ENCODE peak calls at places on chromosomes 7 and 10, in four cellular contexts. L, Z, B and T are unnamed samples.

GRCh38 chr10:70832236-70832635 is 16.5 kb downstream of the SGPL1 start:
- DNase-seq in Z (no peak), B (no peak), L (no peak), T (no peak)

GRCh38 chr10:8050561-8051108 is 3.9 kb upstream of the GATA3 start:
- DNase-seq in B (no peak), L (peak; percentile 32), Z (no peak), T (no peak)

GRCh38 chr7:157432957-157433576 is 96.3 kb downstream of the DNAJB6 start:
- DNase-seq in Z (no peak), B (peak; percentile 44), L (peak; percentile 36), T (peak; percentile 32)

GRCh38 chr10:58653139-58653538 is 140.5 kb downstream of the BICC1 start:
- DNase-seq in L (peak; percentile 49), B (no peak), Z (no peak), T (no peak)

GRCh38 chr7:32070406-32071360 is at the start of gene PDE1C:
- DNase-seq in B (no peak), L (no peak), Z (no peak), T (no peak)

GRCh38 chr7:65892169-65892568 is 19.3 kb downstream of the VKORC1L1 start:
- DNase-seq in L (no peak), Z (no peak), B (no peak), T (no peak)

GRCh38 chr10:78338717-78339116 is 305.1 kb downstream of the RPS24 start:
- DNase-seq in Z (no peak), B (no peak), L (no peak), T (peak; percentile 4)

GRCh38 chr10:12957081-12957480 is 44.4 kb downstream of the CCDC3 start:
- DNase-seq in L (no peak), Z (no peak), B (no peak), T (no peak)

GRCh38 chr10:65620404-65621048 is 1305.3 kb upstream of the LRRTM3 start:
- DNase-seq in Z (no peak), L (no peak), B (no peak), T (no peak)

GRCh38 chr10:23512355-23513058 is 73.6 kb downstream of the OTUD1 start:
- DNase-seq in L (peak; percentile 94), Z (no peak), B (peak; percentile 54), T (no peak)

GRCh38 chr10:90571876-90572275 is 286.0 kb downstream of the HTR7 start:
- DNase-seq in B (no peak), L (peak; percentile 56), Z (no peak), T (no peak)

GRCh38 chr7:29077181-29077580 is 69.2 kb downstream of the CPVL start:
- DNase-seq in L (no peak), B (no peak), Z (no peak), T (no peak)

GRCh38 chr10:99612167-99612831 is 7.9 kb downstream of the SLC25A28 start:
- DNase-seq in B (peak; percentile 33), L (peak; percentile 70), Z (no peak), T (peak; percentile 45)

GRCh38 chr10:49384268-49384953 is 11.5 kb downstream of the DRGX start:
- DNase-seq in Z (no peak), B (peak; percentile 8), L (no peak), T (no peak)

GRCh38 chr7:79692015-79692414 is 238.5 kb upstream of the MAGI2 start:
- DNase-seq in Z (no peak), L (peak; percentile 66), B (no peak), T (no peak)

GRCh38 chr7:95180-95862 is 97.0 kb upstream of the FAM20C start:
- DNase-seq in B (no peak), Z (no peak), L (no peak), T (no peak)

GRCh38 chr10:43059336-43059720 is 17.5 kb upstream of the RET start:
- DNase-seq in B (no peak), L (no peak), Z (no peak), T (no peak)

GRCh38 chr10:86960003-86960862 is 1.8 kb downstream of the SNCG start:
- DNase-seq in B (peak; percentile 73), L (peak; percentile 74), Z (peak; percentile 3), T (peak; percentile 44)

GRCh38 chr7:45985902-45986301 is 64.8 kb upstream of the IGFBP3 start:
- DNase-seq in B (no peak), Z (no peak), L (peak; percentile 46), T (no peak)

GRCh38 chr7:2523941-2524807 is 4.6 kb downstream of the LFNG start:
- DNase-seq in B (peak; percentile 94), Z (no peak), L (no peak), T (peak; percentile 97)

GRCh38 chr7:133081119-133081604 is 728 bp downstream of the CHCHD3 start:
- DNase-seq in Z (no peak), L (no peak), B (peak; percentile 30), T (peak; percentile 30)

GRCh38 chr7:121020243-121020642 is 31.7 kb downstream of the CPED1 start:
- DNase-seq in L (peak; percentile 78), Z (no peak), B (no peak), T (no peak)

GRCh38 chr7:33619264-33619663 is 286.1 kb upstream of the BMPER start:
- DNase-seq in L (no peak), Z (no peak), B (no peak), T (no peak)

GRCh38 chr10:36191009-36191408 is 548.9 kb upstream of the FZD8 start:
- DNase-seq in Z (no peak), L (no peak), B (no peak), T (no peak)

GRCh38 chr10:124564881-124565280 is 103.3 kb downstream of the LHPP start:
- DNase-seq in L (no peak), Z (no peak), B (no peak), T (no peak)

GRCh38 chr7:98242934-98243333 is 9.1 kb downstream of the TECPR1 start:
- DNase-seq in Z (no peak), B (no peak), L (no peak), T (no peak)

GRCh38 chr7:44078521-44078920 is 3.8 kb downstream of the POLM start:
- DNase-seq in Z (no peak), B (no peak), L (no peak), T (no peak)
- H3K4me1 ChIP-seq in Z (peaks cover 21% of the 10 kb centered on the region), B (peaks cover 10% of the 10 kb centered on the region), L (no peaks in the 10 kb centered on the region), T (peaks cover 16% of the 10 kb centered on the region)

GRCh38 chr7:13908667-13909382 is 80.6 kb downstream of the ETV1 start:
- DNase-seq in L (peak; percentile 12), Z (no peak), B (no peak), T (no peak)
- H3K27ac ChIP-seq in L (no peak overlapping the region), Z (no peak overlapping the region), B (no peak overlapping the region), T (no peak overlapping the region)

GRCh38 chr10:117216028-117216427 is 18.7 kb downstream of the KCNK18 start:
- DNase-seq in B (no peak), Z (no peak), L (no peak), T (no peak)

GRCh38 chr10:117217196-117217761 is 20.0 kb downstream of the KCNK18 start:
- DNase-seq in Z (no peak), L (no peak), B (no peak), T (peak; percentile 41)

GRCh38 chr10:117216611-117217195 is 19.4 kb downstream of the KCNK18 start:
- DNase-seq in L (peak; percentile 63), Z (no peak), B (peak; percentile 66), T (peak; percentile 66)

GRCh38 chr10:117214401-117214800 is 17.1 kb downstream of the KCNK18 start:
- DNase-seq in B (no peak), L (no peak), Z (no peak), T (no peak)

GRCh38 chr10:117215079-117215478 is 17.8 kb downstream of the KCNK18 start:
- DNase-seq in B (no peak), Z (no peak), L (no peak), T (no peak)
- H3K4me3 ChIP-seq in B (no peak overlapping the region), Z (no peak overlapping the region), L (no peak overlapping the region), T (no peak overlapping the region)

DNA sequence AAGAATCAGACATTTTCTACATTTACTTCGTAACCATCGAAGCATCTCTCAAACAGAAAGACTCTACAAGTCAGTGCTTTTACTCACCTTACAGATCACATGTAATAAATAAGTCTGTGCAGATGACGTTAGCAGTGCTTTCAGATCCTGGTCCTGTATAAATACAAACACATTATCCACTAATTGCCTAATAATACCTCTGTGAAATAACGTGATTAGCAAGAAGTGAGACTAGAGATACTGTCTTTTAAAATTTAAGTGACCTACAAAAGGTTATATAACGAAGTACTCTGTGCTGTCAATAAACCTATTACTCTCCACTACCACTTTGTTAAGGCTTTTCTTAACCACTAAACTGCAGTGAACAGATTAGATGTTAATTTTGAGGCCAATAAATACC is 246.9 kb downstream of the NSUN6 start:
- DNase-seq in Z (no peak), L (no peak), B (no peak), T (no peak)
- H3K4me1 ChIP-seq in Z (no peaks in the 10 kb centered on the region), L (no peaks in the 10 kb centered on the region), B (peaks cover 16% of the 10 kb centered on the region), T (no peaks in the 10 kb centered on the region)

GRCh38 chr10:122475130-122475529 is 13.8 kb downstream of the HTRA1 start:
- DNase-seq in B (no peak), L (no peak), Z (peak; percentile 38), T (no peak)
- H3K27ac ChIP-seq in B (peak overlapping the region; percentile 73), L (no peak overlapping the region), Z (peak overlapping the region; percentile 88), T (no peak overlapping the region)

GRCh38 chr7:7642081-7642480 is 1.5 kb downstream of the UMAD1 start:
- DNase-seq in Z (no peak), B (no peak), L (no peak), T (peak; percentile 65)
- H3K4me3 ChIP-seq in Z (no peak overlapping the region), B (no peak overlapping the region), L (no peak overlapping the region), T (no peak overlapping the region)

DNA sequence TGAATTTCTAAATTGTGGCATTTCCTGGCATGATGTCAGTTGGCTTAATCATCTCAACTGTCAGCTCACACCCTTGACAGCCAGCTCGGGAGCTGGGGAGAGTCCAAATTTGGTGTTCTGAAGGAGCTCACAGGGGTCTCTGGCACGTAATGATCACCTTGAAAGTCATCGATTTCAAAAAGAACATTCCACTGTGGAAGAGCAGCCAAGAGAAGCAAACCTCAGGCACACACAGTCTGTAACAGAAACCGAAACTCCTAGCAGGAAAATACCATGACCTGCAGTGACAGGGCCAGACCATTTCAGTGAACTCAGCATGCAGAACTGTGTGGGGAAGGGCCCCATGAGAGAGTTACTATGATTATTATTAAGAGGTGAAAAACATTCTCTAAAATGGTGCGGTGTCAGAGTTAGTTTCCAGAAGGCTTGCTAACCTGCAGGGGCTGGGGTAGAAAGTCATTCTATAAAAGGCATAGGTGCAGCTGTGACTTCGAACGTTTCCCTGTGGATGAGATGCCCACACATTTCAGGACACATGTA is 26.4 kb upstream of the KLF6 start:
- DNase-seq in B (no peak), Z (no peak), L (peak; percentile 85), T (no peak)
- H3K4me1 ChIP-seq in B (peaks cover 17% of the 10 kb centered on the region), Z (peaks cover 62% of the 10 kb centered on the region), L (peaks cover 27% of the 10 kb centered on the region), T (peaks cover 11% of the 10 kb centered on the region)

DNA sequence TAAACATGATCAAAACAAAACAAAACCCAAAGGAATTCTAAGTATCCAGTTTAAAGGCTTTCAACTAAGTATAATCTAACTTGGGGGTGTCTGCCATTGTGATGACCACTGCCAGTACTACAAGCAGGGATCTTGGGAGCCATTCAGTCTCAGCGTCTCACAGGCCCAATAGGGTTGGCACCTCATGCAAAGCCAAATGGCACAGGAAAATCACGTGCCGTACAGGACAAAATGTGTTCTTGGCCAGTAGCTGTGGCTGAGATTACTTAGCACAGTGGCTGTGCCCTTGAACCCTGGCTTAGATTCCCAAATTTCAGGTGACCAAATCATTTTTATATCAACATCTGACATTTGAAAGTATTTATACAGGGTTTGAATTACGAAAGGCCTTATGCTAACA is 50.0 kb downstream of the DLD start:
- DNase-seq in B (no peak), L (no peak), Z (no peak), T (no peak)
- H3K27ac ChIP-seq in B (peak overlapping the region; percentile 85), L (no peak overlapping the region), Z (no peak overlapping the region), T (no peak overlapping the region)